ENCODE peak calls at places on chromosomes 7 and 10, in four cellular contexts. X, Z, I and N are unnamed samples.
A peak's percentile ranks its signal among the peaks of the same experiment; 100 is the strongest.

GRCh38 chr7:83347836-83348482 is 185.3 kb upstream of the PCLO start:
- DNase-seq in Z (no peak), X (peak; percentile 63), I (no peak), N (no peak)

GRCh38 chr7:27409776-27410175 is 167.2 kb downstream of the EVX1 start:
- DNase-seq in Z (no peak), I (no peak), X (no peak), N (no peak)

GRCh38 chr7:150502519-150502918 is 12.2 kb upstream of the GIMAP7 start:
- DNase-seq in I (no peak), X (no peak), Z (no peak), N (no peak)

GRCh38 chr7:132518102-132518838 is 58.0 kb downstream of the PLXNA4 start:
- DNase-seq in Z (peak; percentile 14), X (peak; percentile 37), I (no peak), N (no peak)

GRCh38 chr10:104038958-104039752 is 46.5 kb downstream of the COL17A1 start:
- DNase-seq in Z (no peak), I (peak; percentile 29), X (no peak), N (no peak)

GRCh38 chr7:88169717-88170320 is 50.0 kb downstream of the SRI start:
- DNase-seq in I (no peak), X (no peak), Z (no peak), N (no peak)

GRCh38 chr7:47284691-47285246 is 297.1 kb downstream of the TNS3 start:
- DNase-seq in Z (no peak), X (no peak), I (no peak), N (no peak)

GRCh38 chr10:48634198-48634983 is 29.5 kb upstream of the ARHGAP22 start:
- DNase-seq in X (peak; percentile 86), Z (peak; percentile 96), I (peak; percentile 68), N (peak; percentile 80)

GRCh38 chr7:50336909-50337703 is 32.6 kb downstream of the IKZF1 start:
- DNase-seq in Z (no peak), I (no peak), X (no peak), N (no peak)

GRCh38 chr7:90777075-90777864 is 181.1 kb downstream of the CDK14 start:
- DNase-seq in I (no peak), X (no peak), Z (no peak), N (no peak)

GRCh38 chr7:151862606-151863381 is 14.1 kb downstream of the PRKAG2 start:
- DNase-seq in Z (no peak), I (peak; percentile 11), X (no peak), N (no peak)

GRCh38 chr10:122974034-122974433 is 6.2 kb upstream of the PSTK start:
- DNase-seq in I (no peak), Z (no peak), X (no peak), N (no peak)

GRCh38 chr7:154484406-154484805 is 432.2 kb downstream of the DPP6 start:
- DNase-seq in Z (no peak), I (no peak), X (no peak), N (no peak)

GRCh38 chr10:96044686-96045085 is 1.3 kb downstream of the CCNJ start:
- DNase-seq in X (peak; percentile 3), I (no peak), Z (peak; percentile 60), N (no peak)

GRCh38 chr10:49282879-49283321 is 16.1 kb upstream of the C10orf71 start:
- DNase-seq in X (no peak), Z (no peak), I (peak; percentile 48), N (peak; percentile 79)

GRCh38 chr7:36985866-36986402 is 261.6 kb upstream of the AOAH start:
- DNase-seq in I (no peak), X (no peak), Z (no peak), N (no peak)

GRCh38 chr10:81600185-81600584 is 274.8 kb upstream of the NRG3 start:
- DNase-seq in I (no peak), Z (no peak), X (no peak), N (no peak)

GRCh38 chr10:45421231-45422097 is 47.4 kb downstream of the ALOX5 start:
- DNase-seq in Z (peak; percentile 41), X (no peak), I (no peak), N (no peak)

GRCh38 chr7:20794676-20795075 is 8.0 kb upstream of the SP8 start:
- DNase-seq in X (peak; percentile 78), I (no peak), Z (no peak), N (no peak)

GRCh38 chr10:70174058-70174741 is 3.9 kb upstream of the SAR1A start:
- DNase-seq in X (no peak), I (no peak), Z (peak; percentile 73), N (peak; percentile 82)

GRCh38 chr10:86599729-86600128 is 54.6 kb upstream of the OPN4 start:
- DNase-seq in Z (peak; percentile 65), X (peak; percentile 29), I (no peak), N (no peak)

GRCh38 chr10:59177031-59177861 is 803 bp downstream of the PHYHIPL start:
- DNase-seq in I (peak; percentile 19), Z (no peak), X (peak; percentile 63), N (no peak)

GRCh38 chr7:131602994-131603372 is 46.6 kb upstream of the PODXL start:
- DNase-seq in I (no peak), X (no peak), Z (no peak), N (no peak)

GRCh38 chr7:45217358-45217757 is 59.8 kb downstream of the RAMP3 start:
- DNase-seq in Z (no peak), X (no peak), I (no peak), N (no peak)

GRCh38 chr7:91557789-91558396 is 293.7 kb downstream of the FZD1 start:
- DNase-seq in I (no peak), Z (no peak), X (peak; percentile 93), N (no peak)

GRCh38 chr10:57218382-57218781 is 857.3 kb upstream of the ZWINT start:
- DNase-seq in X (no peak), Z (no peak), I (no peak), N (no peak)

GRCh38 chr7:19522486-19522885 is 186.4 kb downstream of the POLR1F start:
- DNase-seq in Z (no peak), X (peak; percentile 82), I (no peak), N (no peak)

GRCh38 chr7:2066251-2066919 is 166.4 kb downstream of the MAD1L1 start:
- DNase-seq in I (no peak), Z (no peak), X (no peak), N (no peak)

GRCh38 chr10:101002456-101002855 is 2.8 kb downstream of the LZTS2 start:
- DNase-seq in Z (no peak), I (no peak), X (no peak), N (no peak)

GRCh38 chr7:50793947-50794570 is 11.4 kb upstream of the GRB10 start:
- DNase-seq in Z (no peak), X (no peak), I (no peak), N (no peak)

GRCh38 chr7:25726180-25726579 is 425.8 kb upstream of the NFE2L3 start:
- DNase-seq in I (no peak), X (no peak), Z (no peak), N (no peak)

GRCh38 chr7:69213882-69214281 is 384.4 kb upstream of the AUTS2 start:
- DNase-seq in Z (no peak), I (no peak), X (peak; percentile 19), N (no peak)

GRCh38 chr7:20359397-20359963 is 28.8 kb downstream of the ITGB8 start:
- DNase-seq in Z (no peak), I (no peak), X (no peak), N (no peak)

GRCh38 chr10:17256627-17257026 is 28.6 kb downstream of the VIM start:
- DNase-seq in Z (no peak), I (no peak), X (no peak), N (no peak)

GRCh38 chr10:63976538-63976937 is 455.3 kb downstream of the REEP3 start:
- DNase-seq in X (no peak), I (no peak), Z (peak; percentile 54), N (no peak)

GRCh38 chr10:3111626-3112220 is 44.4 kb downstream of the PFKP start:
- DNase-seq in Z (no peak), I (peak; percentile 75), X (no peak), N (no peak)

GRCh38 chr10:32298066-32298812 is 48.7 kb downstream of the EPC1 start:
- DNase-seq in X (no peak), Z (no peak), I (no peak), N (no peak)